ENCODE peak calls at places on chromosomes 11 and 22, in nine cellular contexts. W, C, Z, L, T, U, Y, D and S are unnamed samples.

GRCh38 chr11:61347916-61348461 is 13.7 kb downstream of the CYB561A3 start:
- DNase-seq in W (no peak), C (no peak), Z (no peak), L (peak; percentile 74), T (no peak), U (peak; percentile 55), Y (no peak), D (no peak), S (peak; percentile 48)

GRCh38 chr11:110295487-110296225 is 758 bp downstream of the RDX start:
- DNase-seq in W (peak; percentile 36), C (peak; percentile 67), Z (peak; percentile 47), L (peak; percentile 64), T (peak; percentile 79), U (peak; percentile 56), Y (no peak), D (peak; percentile 46), S (peak; percentile 86)

GRCh38 chr11:59668188-59668949 is 468 bp downstream of the PATL1 start:
- DNase-seq in W (peak; percentile 44), C (peak; percentile 74), Z (peak; percentile 43), L (peak; percentile 82), T (peak; percentile 61), U (peak; percentile 56), Y (peak; percentile 93), D (peak; percentile 38), S (no peak)

GRCh38 chr22:37292641-37293040 is 10.3 kb downstream of the CYTH4 start:
- DNase-seq in W (no peak), C (no peak), Z (no peak), L (no peak), T (no peak), U (no peak), Y (no peak), D (no peak), S (no peak)

GRCh38 chr11:409600-410471 is 5.0 kb downstream of the SIGIRR start:
- DNase-seq in W (no peak), C (no peak), Z (no peak), L (peak; percentile 47), T (no peak), U (no peak), Y (no peak), D (no peak), S (no peak)

GRCh38 chr11:122101625-122102291 is 14.3 kb downstream of the BLID start:
- DNase-seq in W (peak; percentile 85), C (peak; percentile 86), Z (peak; percentile 50), L (peak; percentile 75), T (peak; percentile 61), U (peak; percentile 83), Y (no peak), D (no peak), S (no peak)

GRCh38 chr11:117748771-117749540 is 48.1 kb downstream of the DSCAML1 start:
- DNase-seq in W (no peak), C (no peak), Z (no peak), L (no peak), T (no peak), U (no peak), Y (no peak), D (no peak), S (no peak)

GRCh38 chr11:48077251-48077650 is 96.9 kb downstream of the PTPRJ start:
- DNase-seq in W (no peak), C (no peak), Z (no peak), L (no peak), T (no peak), U (peak; percentile 21), Y (no peak), D (no peak), S (no peak)

GRCh38 chr11:8192016-8192895 is 23.4 kb upstream of the RIC3 start:
- DNase-seq in W (peak; percentile 70), C (peak; percentile 65), Z (peak; percentile 46), L (peak; percentile 70), T (peak; percentile 87), U (peak; percentile 68), Y (no peak), D (no peak), S (no peak)

GRCh38 chr11:64970731-64971151 is 1.2 kb downstream of the MAJIN start:
- DNase-seq in W (no peak), C (peak; percentile 37), Z (no peak), L (no peak), T (no peak), U (no peak), Y (no peak), D (no peak), S (no peak)

GRCh38 chr11:117456027-117456720 is 128.5 kb downstream of the CEP164 start:
- DNase-seq in W (no peak), C (no peak), Z (no peak), L (no peak), T (no peak), U (no peak), Y (no peak), D (no peak), S (no peak)

GRCh38 chr11:62472063-62472884 is 53.4 kb downstream of the SCGB1A1 start:
- DNase-seq in W (no peak), C (peak; percentile 89), Z (no peak), L (no peak), T (peak; percentile 46), U (no peak), Y (no peak), D (no peak), S (no peak)

GRCh38 chr22:36084717-36085116 is 56.1 kb upstream of the RBFOX2 start:
- DNase-seq in W (no peak), C (no peak), Z (no peak), L (no peak), T (no peak), U (no peak), Y (no peak), D (no peak), S (no peak)

GRCh38 chr11:67397536-67397935 is 4.1 kb downstream of the PPP1CA start:
- DNase-seq in W (no peak), C (no peak), Z (no peak), L (no peak), T (no peak), U (no peak), Y (no peak), D (no peak), S (no peak)

GRCh38 chr11:15933896-15934625 is 422.3 kb downstream of the SOX6 start:
- DNase-seq in W (no peak), C (peak; percentile 21), Z (no peak), L (no peak), T (no peak), U (no peak), Y (no peak), D (no peak), S (no peak)

GRCh38 chr11:79543101-79543500 is 102.3 kb upstream of the TENM4 start:
- DNase-seq in W (no peak), C (no peak), Z (no peak), L (no peak), T (no peak), U (no peak), Y (no peak), D (no peak), S (no peak)

GRCh38 chr11:12205330-12205729 is 94.9 kb downstream of the MICAL2 start:
- DNase-seq in W (no peak), C (no peak), Z (no peak), L (no peak), T (no peak), U (peak; percentile 61), Y (no peak), D (no peak), S (no peak)

GRCh38 chr11:14249121-14249963 is 109.6 kb downstream of the RRAS2 start:
- DNase-seq in W (peak; percentile 60), C (peak; percentile 56), Z (peak; percentile 37), L (peak; percentile 64), T (peak; percentile 54), U (peak; percentile 45), Y (no peak), D (peak; percentile 42), S (no peak)

GRCh38 chr11:44564198-44564597 is 1.3 kb upstream of the CD82 start:
- DNase-seq in W (no peak), C (no peak), Z (no peak), L (no peak), T (no peak), U (no peak), Y (no peak), D (no peak), S (no peak)

GRCh38 chr11:115222218-115222862 is 281.9 kb downstream of the CADM1 start:
- DNase-seq in W (no peak), C (peak; percentile 92), Z (no peak), L (no peak), T (peak; percentile 39), U (peak; percentile 97), Y (no peak), D (peak; percentile 49), S (no peak)

GRCh38 chr11:105821366-105821765 is 200.7 kb downstream of the MSANTD4 start:
- DNase-seq in W (peak; percentile 53), C (no peak), Z (no peak), L (no peak), T (no peak), U (no peak), Y (no peak), D (no peak), S (no peak)

GRCh38 chr22:49209452-49210195 is 618.0 kb downstream of the BRD1 start:
- DNase-seq in W (peak; percentile 63), C (no peak), Z (peak; percentile 4), L (no peak), T (no peak), U (no peak), Y (no peak), D (no peak), S (no peak)

GRCh38 chr11:116331381-116331780 is 441.4 kb downstream of the BUD13 start:
- DNase-seq in W (no peak), C (no peak), Z (no peak), L (no peak), T (no peak), U (no peak), Y (peak; percentile 47), D (no peak), S (no peak)

GRCh38 chr11:134014502-134014901 is 54.4 kb upstream of the JAM3 start:
- DNase-seq in W (no peak), C (peak; percentile 42), Z (no peak), L (no peak), T (no peak), U (no peak), Y (no peak), D (no peak), S (peak; percentile 28)